ENCODE peak calls at places on chromosomes 5 and 9, in six cellular contexts. H, O, L, V, Y and A are unnamed samples.

GRCh38 chr5:159226451-159226850 is 17.1 kb upstream of the RNF145 start:
- DNase-seq in L (no peak), V (no peak), O (no peak), H (no peak), Y (no peak), A (no peak)

GRCh38 chr5:178155065-178155464 is 1.4 kb upstream of the NHP2 start:
- DNase-seq in H (no peak), O (no peak), V (no peak), L (no peak), Y (no peak), A (no peak)

GRCh38 chr5:36177715-36178556 is 26.0 kb downstream of the SKP2 start:
- DNase-seq in L (peak; percentile 49), O (peak; percentile 37), Y (no peak), V (no peak), H (peak; percentile 16), A (no peak)

GRCh38 chr5:51382759-51383493 is at the start of gene ISL1:
- DNase-seq in O (peak; percentile 41), L (peak; percentile 97), H (no peak), Y (no peak), V (peak; percentile 88), A (no peak)

GRCh38 chr5:55303238-55303690 is 4.2 kb downstream of the DHX29 start:
- DNase-seq in O (no peak), H (no peak), V (no peak), Y (no peak), L (no peak), A (no peak)

GRCh38 chr9:96020822-96021615 is 145.5 kb downstream of the ERCC6L2 start:
- DNase-seq in O (peak; percentile 27), V (peak; percentile 39), H (peak; percentile 38), Y (no peak), L (peak; percentile 41), A (no peak)

GRCh38 chr5:107519900-107520354 is 150.8 kb downstream of the EFNA5 start:
- DNase-seq in H (no peak), V (no peak), O (no peak), Y (no peak), L (no peak), A (no peak)

GRCh38 chr5:15008476-15008875 is 136.9 kb upstream of the ANKH start:
- DNase-seq in Y (peak; percentile 16), L (peak; percentile 81), O (peak; percentile 90), H (no peak), V (peak; percentile 36), A (peak; percentile 93)

GRCh38 chr5:130126748-130127147 is 222.5 kb downstream of the CHSY3 start:
- DNase-seq in H (no peak), O (no peak), Y (no peak), L (no peak), V (no peak), A (no peak)

GRCh38 chr9:88216132-88216995 is 78.1 kb upstream of the SPATA31C2 start:
- DNase-seq in V (no peak), L (no peak), O (no peak), H (no peak), Y (no peak), A (no peak)

GRCh38 chr5:111755942-111756353 is 1.0 kb downstream of the NREP start:
- DNase-seq in H (no peak), Y (no peak), O (no peak), L (peak; percentile 12), V (no peak), A (no peak)

GRCh38 chr5:176619569-176620332 is 9.8 kb upstream of the GPRIN1 start:
- DNase-seq in L (no peak), Y (no peak), V (peak; percentile 41), O (no peak), H (no peak), A (no peak)

GRCh38 chr5:137733011-137733410 is 2.9 kb downstream of the KLHL3 start:
- DNase-seq in L (no peak), Y (no peak), V (no peak), O (no peak), H (no peak), A (no peak)

GRCh38 chr5:59037041-59037440 is 454.2 kb downstream of the RAB3C start:
- DNase-seq in V (no peak), L (no peak), Y (no peak), H (no peak), O (no peak), A (no peak)

GRCh38 chr5:59036274-59036961 is 453.5 kb downstream of the RAB3C start:
- DNase-seq in L (peak; percentile 59), Y (no peak), O (no peak), V (no peak), H (no peak), A (no peak)

GRCh38 chr5:59037453-59038168 is 454.7 kb downstream of the RAB3C start:
- DNase-seq in O (no peak), H (no peak), V (no peak), Y (no peak), L (no peak), A (no peak)

GRCh38 chr5:59035681-59036080 is 452.8 kb downstream of the RAB3C start:
- DNase-seq in V (no peak), Y (no peak), H (no peak), O (no peak), L (peak; percentile 49), A (no peak)

GRCh38 chr5:59034498-59035186 is 451.8 kb downstream of the RAB3C start:
- DNase-seq in L (peak; percentile 63), V (no peak), Y (no peak), O (no peak), H (peak; percentile 44), A (no peak)
- TF ChIP-seq CTCF in L (peak; percentile 78), V (peak; percentile 25), Y (no peak), O (peak; percentile 33), H (peak; percentile 36), A (peak; percentile 79)

GRCh38 chr9:2336055-2336454 is 285.5 kb upstream of the VLDLR start:
- DNase-seq in V (no peak), O (no peak), L (peak; percentile 30), Y (no peak), H (no peak), A (no peak)
- TF ChIP-seq CTCF in V (no peak), O (peak; percentile 38), L (peak; percentile 48), Y (no peak), H (no peak), A (peak; percentile 37)

GRCh38 chr5:42656661-42657035 is 100.0 kb upstream of the CCDC152 start:
- DNase-seq in O (no peak), L (no peak), V (no peak), Y (no peak), H (no peak), A (no peak)
- TF ChIP-seq CTCF in O (peak; percentile 44), L (peak; percentile 36), V (no peak), Y (no peak), H (no peak), A (peak; percentile 20)

GRCh38 chr5:65892801-65893200 is 33.6 kb upstream of the ERBIN start:
- DNase-seq in V (no peak), H (no peak), Y (no peak), L (no peak), O (no peak), A (no peak)

GRCh38 chr5:65895891-65896290 is 30.5 kb upstream of the ERBIN start:
- DNase-seq in V (no peak), L (no peak), H (no peak), Y (no peak), O (no peak), A (no peak)

GRCh38 chr5:65893749-65894430 is 32.5 kb upstream of the ERBIN start:
- DNase-seq in H (no peak), V (peak; percentile 16), Y (no peak), L (no peak), O (no peak), A (no peak)
- TF ChIP-seq CTCF in H (no peak), V (no peak), Y (no peak), L (no peak), O (no peak), A (no peak)

GRCh38 chr9:5427005-5427404 is 10.7 kb downstream of the PLGRKT start:
- DNase-seq in H (no peak), O (no peak), V (no peak), Y (no peak), L (no peak), A (no peak)

GRCh38 chr9:5429873-5430564 is 7.7 kb downstream of the PLGRKT start:
- DNase-seq in L (no peak), H (no peak), V (no peak), Y (no peak), O (no peak), A (no peak)

GRCh38 chr9:5428172-5428571 is 9.6 kb downstream of the PLGRKT start:
- DNase-seq in Y (no peak), H (no peak), O (no peak), V (no peak), L (no peak), A (no peak)

GRCh38 chr9:5428794-5429528 is 8.8 kb downstream of the PLGRKT start:
- DNase-seq in V (no peak), L (no peak), H (no peak), O (no peak), Y (no peak), A (no peak)

DNA sequence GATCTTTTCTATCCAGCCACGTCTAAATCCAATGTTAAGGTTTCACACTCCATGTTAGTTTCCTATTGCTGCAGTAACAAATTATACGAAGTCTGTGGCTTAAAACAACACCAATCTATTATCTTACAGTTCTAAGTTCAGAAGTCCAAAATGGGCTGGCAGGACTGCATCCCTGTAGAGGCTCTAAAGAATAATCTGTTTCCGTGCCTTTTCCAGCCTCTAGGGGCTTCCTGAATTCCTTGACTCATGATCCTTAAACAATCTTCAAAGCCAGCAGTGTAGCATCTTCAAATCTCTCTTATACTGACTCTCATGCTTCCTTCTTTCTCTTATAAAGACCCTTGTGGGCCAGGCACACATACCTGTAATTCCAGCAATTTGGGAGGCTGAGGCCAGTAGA is 6.8 kb downstream of the PLGRKT start:
- DNase-seq in L (no peak), V (no peak), O (no peak), Y (no peak), H (no peak), A (no peak)
- TF ChIP-seq CTCF in L (no peak), V (no peak), O (no peak), Y (no peak), H (no peak), A (peak; percentile 3)

GRCh38 chr9:138009456-138010273 is 132.1 kb downstream of the CACNA1B start:
- DNase-seq in Y (no peak), O (no peak), L (no peak), V (no peak), H (no peak), A (no peak)
- TF ChIP-seq CTCF in Y (no peak), O (no peak), L (no peak), V (no peak), H (no peak), A (no peak)

GRCh38 chr5:318931-319601 is 2.4 kb upstream of the AHRR start:
- DNase-seq in L (no peak), O (no peak), H (no peak), V (no peak), Y (no peak), A (peak; percentile 78)
- TF ChIP-seq CTCF in L (no peak), O (no peak), H (no peak), V (no peak), Y (no peak), A (no peak)